ENCODE peak calls at places on chromosomes 12 and 14, in six cellular contexts. One of them, this sample, is unnamed.

GRCh38 chr14:70156602-70157001 is 32.1 kb downstream of the SLC8A3 start:
- DNase-seq in PC-3: no peak
- DNase-seq in neural progenitor cell: peak
- DNase-seq in HCT116: no peak
- DNase-seq in MM.1S: no peak
- DNase-seq in OCI-LY7: no peak
- DNase-seq in this sample: no peak

GRCh38 chr14:22289570-22289969 is 299.5 kb downstream of the DAD1 start:
- DNase-seq in PC-3: peak
- DNase-seq in neural progenitor cell: no peak
- DNase-seq in HCT116: no peak
- DNase-seq in MM.1S: no peak
- DNase-seq in OCI-LY7: no peak
- DNase-seq in this sample: no peak

GRCh38 chr14:34682787-34683321 is 31.5 kb downstream of the CFL2 start:
- DNase-seq in PC-3: no peak
- DNase-seq in neural progenitor cell: no peak
- DNase-seq in HCT116: no peak
- DNase-seq in MM.1S: no peak
- DNase-seq in OCI-LY7: peak
- DNase-seq in this sample: no peak

GRCh38 chr14:21025374-21026151 is 702 bp upstream of the NDRG2 start:
- DNase-seq in PC-3: no peak
- DNase-seq in neural progenitor cell: peak
- DNase-seq in HCT116: no peak
- DNase-seq in MM.1S: no peak
- DNase-seq in OCI-LY7: no peak
- DNase-seq in this sample: no peak

GRCh38 chr14:52862652-52863338 is 71.4 kb upstream of the GNPNAT1 start:
- DNase-seq in PC-3: no peak
- DNase-seq in neural progenitor cell: no peak
- DNase-seq in HCT116: no peak
- DNase-seq in MM.1S: no peak
- DNase-seq in OCI-LY7: no peak
- DNase-seq in this sample: peak

GRCh38 chr12:100651694-100652093 is 78.2 kb downstream of the GAS2L3 start:
- DNase-seq in PC-3: no peak
- DNase-seq in neural progenitor cell: peak
- DNase-seq in HCT116: no peak
- DNase-seq in MM.1S: no peak
- DNase-seq in OCI-LY7: no peak
- DNase-seq in this sample: no peak

GRCh38 chr14:83873626-83874025 is 1656.3 kb upstream of the FLRT2 start:
- DNase-seq in PC-3: no peak
- DNase-seq in neural progenitor cell: no peak
- DNase-seq in HCT116: no peak
- DNase-seq in MM.1S: no peak
- DNase-seq in OCI-LY7: no peak
- DNase-seq in this sample: no peak

GRCh38 chr12:18971932-18972331 is 157.6 kb upstream of the PLEKHA5 start:
- DNase-seq in PC-3: no peak
- DNase-seq in neural progenitor cell: no peak
- DNase-seq in HCT116: no peak
- DNase-seq in MM.1S: no peak
- DNase-seq in OCI-LY7: no peak
- DNase-seq in this sample: no peak

GRCh38 chr14:90573385-90574105 is 176.7 kb downstream of the CALM1 start:
- DNase-seq in PC-3: no peak
- DNase-seq in neural progenitor cell: no peak
- DNase-seq in HCT116: no peak
- DNase-seq in MM.1S: no peak
- DNase-seq in OCI-LY7: no peak
- DNase-seq in this sample: no peak

GRCh38 chr12:132285991-132286681 is 43.3 kb downstream of the GALNT9 start:
- DNase-seq in PC-3: peak
- DNase-seq in neural progenitor cell: peak
- DNase-seq in HCT116: no peak
- DNase-seq in MM.1S: no peak
- DNase-seq in OCI-LY7: no peak
- DNase-seq in this sample: peak

GRCh38 chr14:51942971-51943370 is 46.4 kb upstream of the RTRAF start:
- DNase-seq in PC-3: no peak
- DNase-seq in neural progenitor cell: no peak
- DNase-seq in HCT116: no peak
- DNase-seq in MM.1S: no peak
- DNase-seq in OCI-LY7: no peak
- DNase-seq in this sample: no peak

GRCh38 chr14:24136684-24137528 is 912 bp downstream of the PSME1 start:
- DNase-seq in PC-3: peak
- DNase-seq in neural progenitor cell: no peak
- DNase-seq in HCT116: no peak
- DNase-seq in MM.1S: no peak
- DNase-seq in OCI-LY7: no peak
- DNase-seq in this sample: no peak

GRCh38 chr12:85603556-85603955 is 232.7 kb downstream of the RASSF9 start:
- DNase-seq in PC-3: no peak
- DNase-seq in neural progenitor cell: no peak
- DNase-seq in HCT116: no peak
- DNase-seq in MM.1S: no peak
- DNase-seq in OCI-LY7: no peak
- DNase-seq in this sample: no peak

GRCh38 chr14:97456958-97457357 is 659.8 kb downstream of the VRK1 start:
- DNase-seq in PC-3: peak
- DNase-seq in neural progenitor cell: no peak
- DNase-seq in HCT116: no peak
- DNase-seq in MM.1S: no peak
- DNase-seq in OCI-LY7: no peak
- DNase-seq in this sample: no peak

GRCh38 chr14:22602853-22603252 is 4.8 kb downstream of the ABHD4 start:
- DNase-seq in PC-3: peak
- DNase-seq in neural progenitor cell: no peak
- DNase-seq in HCT116: no peak
- DNase-seq in MM.1S: no peak
- DNase-seq in OCI-LY7: no peak
- DNase-seq in this sample: peak

GRCh38 chr12:75850751-75851462 is 180.7 kb downstream of the PHLDA1 start:
- DNase-seq in PC-3: peak
- DNase-seq in neural progenitor cell: no peak
- DNase-seq in HCT116: no peak
- DNase-seq in MM.1S: no peak
- DNase-seq in OCI-LY7: no peak
- DNase-seq in this sample: peak

GRCh38 chr14:106605548-106606448 is 1079.4 kb downstream of the TMEM121 start:
- DNase-seq in PC-3: no peak
- DNase-seq in neural progenitor cell: no peak
- DNase-seq in HCT116: no peak
- DNase-seq in MM.1S: peak
- DNase-seq in OCI-LY7: peak
- DNase-seq in this sample: no peak

GRCh38 chr12:54983536-54984102 is 943 bp downstream of the TESPA1 start:
- DNase-seq in PC-3: no peak
- DNase-seq in neural progenitor cell: no peak
- DNase-seq in HCT116: no peak
- DNase-seq in MM.1S: no peak
- DNase-seq in OCI-LY7: no peak
- DNase-seq in this sample: no peak

GRCh38 chr12:77153706-77154105 is 88.3 kb upstream of the E2F7 start:
- DNase-seq in PC-3: no peak
- DNase-seq in neural progenitor cell: no peak
- DNase-seq in HCT116: no peak
- DNase-seq in MM.1S: no peak
- DNase-seq in OCI-LY7: no peak
- DNase-seq in this sample: peak

GRCh38 chr12:71594214-71594948 is 69.3 kb downstream of the ZFC3H1 start:
- DNase-seq in PC-3: peak
- DNase-seq in neural progenitor cell: no peak
- DNase-seq in HCT116: peak
- DNase-seq in MM.1S: no peak
- DNase-seq in OCI-LY7: no peak
- DNase-seq in this sample: peak

GRCh38 chr14:27090716-27091115 is 492.9 kb upstream of the NOVA1 start:
- DNase-seq in PC-3: no peak
- DNase-seq in neural progenitor cell: no peak
- DNase-seq in HCT116: no peak
- DNase-seq in MM.1S: no peak
- DNase-seq in OCI-LY7: no peak
- DNase-seq in this sample: no peak

GRCh38 chr14:69922198-69922597 is 43.0 kb downstream of the SMOC1 start:
- DNase-seq in PC-3: no peak
- DNase-seq in neural progenitor cell: no peak
- DNase-seq in HCT116: no peak
- DNase-seq in MM.1S: no peak
- DNase-seq in OCI-LY7: no peak
- DNase-seq in this sample: peak

GRCh38 chr14:24078146-24078545 is 6.8 kb downstream of the CPNE6 start:
- DNase-seq in PC-3: no peak
- DNase-seq in neural progenitor cell: peak
- DNase-seq in HCT116: no peak
- DNase-seq in MM.1S: no peak
- DNase-seq in OCI-LY7: no peak
- DNase-seq in this sample: no peak

GRCh38 chr12:10221846-10222245 is 9.2 kb downstream of the GABARAPL1 start:
- DNase-seq in PC-3: no peak
- DNase-seq in neural progenitor cell: no peak
- DNase-seq in HCT116: no peak
- DNase-seq in MM.1S: no peak
- DNase-seq in OCI-LY7: no peak
- DNase-seq in this sample: no peak

GRCh38 chr12:612293-612692 is 51.0 kb downstream of the NINJ2 start:
- DNase-seq in PC-3: no peak
- DNase-seq in neural progenitor cell: no peak
- DNase-seq in HCT116: no peak
- DNase-seq in MM.1S: no peak
- DNase-seq in OCI-LY7: no peak
- DNase-seq in this sample: no peak

DNA sequence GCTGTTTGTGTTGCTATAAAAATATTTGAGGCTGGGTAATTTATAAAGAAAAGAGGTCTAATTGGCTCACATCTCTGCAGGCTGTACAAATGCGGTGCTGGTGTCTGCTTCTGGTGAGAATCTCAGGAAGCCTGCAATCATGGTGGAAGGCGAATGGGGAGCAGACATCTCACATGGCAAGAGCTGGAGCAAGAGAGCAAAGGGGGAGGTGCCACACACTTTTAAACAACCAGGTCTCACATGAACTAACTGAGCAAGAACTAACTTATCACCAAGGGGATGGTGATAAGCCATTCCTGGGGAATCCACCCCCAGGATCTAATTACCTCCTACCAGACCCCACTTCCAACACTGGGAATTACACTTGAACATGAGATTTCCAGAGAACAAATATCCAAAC is 300.7 kb upstream of the MDGA2 start:
- DNase-seq in PC-3: no peak
- DNase-seq in neural progenitor cell: no peak
- DNase-seq in HCT116: no peak
- DNase-seq in MM.1S: no peak
- DNase-seq in OCI-LY7: no peak
- DNase-seq in this sample: no peak
- TF ChIP-seq EZH2phosphoT487 in PC-3: no peak
- TF ChIP-seq EZH2phosphoT487 in neural progenitor cell: no peak
- TF ChIP-seq EZH2phosphoT487 in HCT116: no peak
- TF ChIP-seq EZH2phosphoT487 in MM.1S: no peak
- TF ChIP-seq EZH2phosphoT487 in OCI-LY7: no peak
- TF ChIP-seq EZH2phosphoT487 in this sample: no peak

GRCh38 chr12:97748298-97748697 is 285.7 kb downstream of the RMST start:
- DNase-seq in PC-3: no peak
- DNase-seq in neural progenitor cell: no peak
- DNase-seq in HCT116: no peak
- DNase-seq in MM.1S: peak
- DNase-seq in OCI-LY7: no peak
- DNase-seq in this sample: no peak

GRCh38 chr12:97751704-97752103 is 289.1 kb downstream of the RMST start:
- DNase-seq in PC-3: peak
- DNase-seq in neural progenitor cell: no peak
- DNase-seq in HCT116: no peak
- DNase-seq in MM.1S: no peak
- DNase-seq in OCI-LY7: no peak
- DNase-seq in this sample: no peak

GRCh38 chr12:97753332-97753731 is 290.7 kb downstream of the RMST start:
- DNase-seq in PC-3: no peak
- DNase-seq in neural progenitor cell: no peak
- DNase-seq in HCT116: no peak
- DNase-seq in MM.1S: peak
- DNase-seq in OCI-LY7: no peak
- DNase-seq in this sample: no peak

GRCh38 chr12:97754306-97754705 is 291.7 kb downstream of the RMST start:
- DNase-seq in PC-3: no peak
- DNase-seq in neural progenitor cell: no peak
- DNase-seq in HCT116: no peak
- DNase-seq in MM.1S: no peak
- DNase-seq in OCI-LY7: no peak
- DNase-seq in this sample: no peak

GRCh38 chr12:97752129-97752528 is 289.5 kb downstream of the RMST start:
- DNase-seq in PC-3: peak
- DNase-seq in neural progenitor cell: no peak
- DNase-seq in HCT116: no peak
- DNase-seq in MM.1S: no peak
- DNase-seq in OCI-LY7: no peak
- DNase-seq in this sample: no peak
- H2AFZ ChIP-seq in PC-3: no peak
- H2AFZ ChIP-seq in neural progenitor cell: no peak
- H2AFZ ChIP-seq in HCT116: no peak
- H2AFZ ChIP-seq in MM.1S: no peak
- H2AFZ ChIP-seq in OCI-LY7: no peak
- H2AFZ ChIP-seq in this sample: no peak

DNA sequence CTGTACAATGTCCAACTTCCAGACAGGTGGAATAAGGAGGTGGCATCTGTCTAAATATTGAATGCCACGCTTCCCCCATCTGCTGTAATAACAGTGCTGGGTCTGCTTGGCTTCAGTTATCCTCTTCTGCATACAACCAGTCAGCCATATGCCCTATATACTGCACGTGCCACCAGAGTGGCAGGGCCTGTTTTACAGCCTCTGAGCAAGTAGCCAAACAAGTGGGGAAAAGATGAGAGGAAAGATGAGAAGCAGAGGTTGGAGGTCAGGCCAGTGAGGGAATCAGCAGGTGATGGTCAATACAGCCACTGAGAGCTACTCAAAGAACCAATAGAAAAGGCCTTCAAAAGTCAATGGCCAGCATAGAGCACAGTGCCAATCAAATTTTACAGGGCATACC is 55.3 kb downstream of the OTX2 start:
- DNase-seq in PC-3: no peak
- DNase-seq in neural progenitor cell: no peak
- DNase-seq in HCT116: no peak
- DNase-seq in MM.1S: no peak
- DNase-seq in OCI-LY7: no peak
- DNase-seq in this sample: no peak
- TF ChIP-seq EZH2phosphoT487 in PC-3: no peak
- TF ChIP-seq EZH2phosphoT487 in neural progenitor cell: no peak
- TF ChIP-seq EZH2phosphoT487 in HCT116: no peak
- TF ChIP-seq EZH2phosphoT487 in MM.1S: no peak
- TF ChIP-seq EZH2phosphoT487 in OCI-LY7: no peak
- TF ChIP-seq EZH2phosphoT487 in this sample: no peak

DNA sequence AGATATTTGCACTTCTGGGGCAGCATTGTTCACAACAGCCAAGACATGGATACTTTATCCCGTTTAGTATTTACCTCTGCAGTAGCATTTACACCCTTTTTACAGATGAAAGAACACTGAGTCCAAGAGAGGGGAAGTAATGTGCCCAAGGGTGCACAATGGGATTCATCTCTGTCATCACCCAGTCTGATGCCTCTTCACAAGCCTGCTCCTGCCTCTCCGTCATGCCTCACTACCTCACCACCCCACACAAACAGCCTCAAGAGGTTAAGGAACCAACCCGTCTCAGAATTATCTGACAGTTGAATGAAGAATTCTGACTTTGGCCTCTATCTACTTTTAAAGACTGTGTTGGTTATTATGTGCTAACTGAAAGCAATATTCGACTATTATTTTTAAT is 368.4 kb downstream of the ATP23 start:
- DNase-seq in PC-3: peak
- DNase-seq in neural progenitor cell: no peak
- DNase-seq in HCT116: no peak
- DNase-seq in MM.1S: no peak
- DNase-seq in OCI-LY7: no peak
- DNase-seq in this sample: no peak
- H2AFZ ChIP-seq in PC-3: no peak
- H2AFZ ChIP-seq in neural progenitor cell: no peak
- H2AFZ ChIP-seq in HCT116: no peak
- H2AFZ ChIP-seq in MM.1S: no peak
- H2AFZ ChIP-seq in OCI-LY7: no peak
- H2AFZ ChIP-seq in this sample: no peak